ENCODE peak calls at places on chromosomes 5 and 9, in ten cellular contexts. J is IMR-90, E is neural progenitor cell, F is sigmoid colon, M is MM.1S, Z is astrocyte, K is HCT116, S is GM23338, L is fibroblast of lung, I is A549. X is an unnamed sample.

GRCh38 chr5:128844354-128844923 is 120.8 kb upstream of the SLC27A6 start:
- DNase-seq in I (peak; percentile 11), E (no peak), K (no peak), Z (peak; percentile 8), F (no peak), L (peak; percentile 58), M (peak; percentile 33), J (peak; percentile 28), S (peak; percentile 43), X (no peak)

GRCh38 chr9:94741856-94742255 is 15.4 kb downstream of the AOPEP start:
- DNase-seq in E (no peak), L (no peak), F (no peak), J (no peak), S (no peak), M (no peak), Z (no peak), I (no peak), K (no peak), X (no peak)

GRCh38 chr5:35785601-35786085 is 71.0 kb upstream of the IL7R start:
- DNase-seq in K (no peak), S (no peak), E (no peak), Z (no peak), J (no peak), F (no peak), M (no peak), L (no peak), I (no peak), X (no peak)

GRCh38 chr9:1050125-1050895 is at the start of gene DMRT2:
- DNase-seq in M (peak; percentile 97), J (peak; percentile 43), Z (peak; percentile 40), K (peak; percentile 0), S (peak; percentile 98), E (no peak), I (peak; percentile 81), L (peak; percentile 25), F (peak; percentile 89), X (peak; percentile 57)

GRCh38 chr5:2709996-2710689 is 41.3 kb downstream of the IRX2 start:
- DNase-seq in J (no peak), K (no peak), L (no peak), Z (no peak), E (no peak), I (no peak), M (no peak), S (no peak), F (peak; percentile 37), X (no peak)

GRCh38 chr5:118405650-118406061 is 582.7 kb downstream of the DTWD2 start:
- DNase-seq in J (no peak), L (peak; percentile 3), Z (no peak), M (no peak), I (no peak), F (no peak), E (peak; percentile 35), S (no peak), K (no peak), X (peak; percentile 76)

GRCh38 chr5:135451581-135452360 is at the start of gene TIFAB:
- DNase-seq in J (no peak), L (no peak), E (no peak), S (no peak), F (peak; percentile 36), I (no peak), Z (no peak), K (no peak), M (no peak), X (peak; percentile 24)

GRCh38 chr5:84821924-84822323 is 437.2 kb upstream of the EDIL3 start:
- DNase-seq in S (peak; percentile 52), E (peak; percentile 2), Z (no peak), L (no peak), M (no peak), I (no peak), F (no peak), J (no peak), K (no peak), X (no peak)

GRCh38 chr9:75372499-75373268 is 284.4 kb downstream of the OSTF1 start:
- DNase-seq in M (no peak), K (no peak), S (no peak), Z (no peak), F (no peak), L (no peak), E (no peak), I (no peak), J (no peak), X (no peak)

GRCh38 chr9:137797206-137798120 is 80.1 kb upstream of the CACNA1B start:
- DNase-seq in F (no peak), S (no peak), I (no peak), M (no peak), J (no peak), K (no peak), E (no peak), Z (no peak), L (no peak), X (no peak)

GRCh38 chr9:306907-307306 is 92.2 kb downstream of the DOCK8 start:
- DNase-seq in L (no peak), F (no peak), Z (no peak), K (no peak), E (peak; percentile 13), J (no peak), M (peak; percentile 37), I (no peak), S (peak; percentile 73), X (peak; percentile 71)

GRCh38 chr5:91229031-91229623 is 154.0 kb downstream of the ARRDC3 start:
- DNase-seq in E (no peak), I (no peak), J (peak; percentile 10), S (no peak), L (no peak), M (no peak), Z (no peak), F (no peak), K (no peak), X (no peak)

GRCh38 chr5:154346427-154346826 is 99.4 kb upstream of the SAP30L start:
- DNase-seq in F (no peak), E (no peak), L (no peak), S (no peak), J (no peak), I (no peak), M (no peak), Z (no peak), K (no peak), X (no peak)

GRCh38 chr5:126234563-126235195 is 188.5 kb upstream of the GRAMD2B start:
- DNase-seq in Z (peak; percentile 18), M (peak; percentile 71), J (peak; percentile 6), L (peak; percentile 40), I (peak; percentile 11), E (peak; percentile 71), F (no peak), K (peak; percentile 37), S (peak; percentile 78), X (peak; percentile 77)

GRCh38 chr5:124403281-124403680 is 343.2 kb downstream of the ZNF608 start:
- DNase-seq in K (peak; percentile 27), L (no peak), I (no peak), E (no peak), Z (no peak), M (no peak), J (no peak), F (no peak), S (no peak), X (no peak)

GRCh38 chr5:159610966-159611579 is 280.8 kb upstream of the IL12B start:
- DNase-seq in L (no peak), F (no peak), K (no peak), I (no peak), E (no peak), M (no peak), J (no peak), Z (no peak), S (no peak), X (no peak)

GRCh38 chr9:127539982-127540663 is 72.0 kb upstream of the STXBP1 start:
- DNase-seq in K (no peak), S (no peak), E (no peak), I (no peak), J (no peak), F (no peak), L (no peak), Z (no peak), M (no peak), X (no peak)

GRCh38 chr5:20636686-20637085 is 648.7 kb upstream of the CDH18 start:
- DNase-seq in F (no peak), S (no peak), E (no peak), J (no peak), L (no peak), I (no peak), K (no peak), M (no peak), Z (no peak), X (no peak)
- H3K4me3 ChIP-seq in F (no peak overlapping the region), S (no peak overlapping the region), E (no peak overlapping the region), J (no peak overlapping the region), L (no peak overlapping the region), I (no peak overlapping the region), K (no peak overlapping the region), M (no peak overlapping the region), Z (no peak overlapping the region), X (no peak overlapping the region)

GRCh38 chr5:12294151-12294550 is 389.9 kb upstream of the CTNND2 start:
- DNase-seq in F (no peak), K (no peak), M (no peak), L (no peak), I (no peak), J (no peak), Z (no peak), E (no peak), S (no peak), X (no peak)

GRCh38 chr5:12292610-12293204 is 388.5 kb upstream of the CTNND2 start:
- DNase-seq in K (no peak), I (no peak), M (peak; percentile 65), Z (peak; percentile 15), J (no peak), E (peak; percentile 70), S (peak; percentile 90), L (no peak), F (no peak), X (peak; percentile 52)
- TF ChIP-seq CTCF in K (no peak), I (no peak), M (peak; percentile 60), Z (peak; percentile 11), J (peak; percentile 8), E (peak; percentile 63), S (peak; percentile 70), L (no peak), F (no peak), X (peak; percentile 80)

DNA sequence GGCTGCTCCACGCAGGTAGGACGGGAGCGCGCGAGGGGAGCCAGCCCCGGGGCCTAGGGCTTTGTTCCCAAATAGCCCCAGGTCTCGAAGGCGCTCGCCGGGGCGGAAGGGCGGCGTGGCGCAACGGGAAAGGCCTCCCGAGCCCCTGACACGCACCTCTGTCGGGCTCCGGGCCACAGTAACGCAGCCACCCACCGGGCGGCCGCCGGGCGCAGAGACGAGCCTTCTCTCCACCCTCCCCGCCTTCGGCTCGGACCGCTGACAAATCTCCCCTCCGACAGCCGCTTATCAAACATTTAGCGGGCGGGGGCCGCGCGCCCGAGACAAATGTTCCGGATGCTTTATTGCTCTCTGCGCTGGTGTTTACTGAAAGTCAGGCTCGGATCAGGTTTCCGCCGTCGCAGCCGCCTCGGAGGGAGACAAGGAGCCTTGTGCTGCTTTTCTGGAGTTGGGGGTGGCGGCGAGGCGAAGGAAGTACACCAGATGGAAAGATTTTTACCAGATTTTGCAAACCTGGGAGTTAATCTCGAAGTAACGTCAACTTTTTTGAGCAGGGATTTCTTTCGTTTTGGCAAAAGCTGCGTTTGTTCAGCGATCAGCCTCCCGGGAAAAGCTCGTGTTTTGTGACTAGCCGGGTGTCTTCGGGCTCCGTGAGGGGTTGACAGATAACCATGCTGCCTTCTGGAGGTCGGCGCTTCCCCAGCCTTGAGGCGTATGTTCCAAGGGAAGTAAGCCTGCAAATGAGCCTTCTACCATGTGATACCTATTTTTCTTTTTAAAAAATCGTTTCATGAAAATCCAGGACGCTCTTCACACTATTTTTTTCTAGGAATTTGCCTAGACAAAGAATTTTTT is 956 bp downstream of the RGMB start:
- DNase-seq in Z (peak; percentile 62), K (no peak), M (peak; percentile 65), S (peak; percentile 85), E (peak; percentile 87), I (peak; percentile 38), F (peak; percentile 84), L (peak; percentile 79), J (peak; percentile 74), X (peak; percentile 85)
- H3K4me1 ChIP-seq in Z (peaks cover 13% of the 10 kb centered on the region), K (peaks cover 45% of the 10 kb centered on the region), M (peaks cover 19% of the 10 kb centered on the region), S (peaks cover 28% of the 10 kb centered on the region), E (peaks cover 40% of the 10 kb centered on the region), I (peaks cover 22% of the 10 kb centered on the region), F (peaks cover 40% of the 10 kb centered on the region), L (peaks cover 3% of the 10 kb centered on the region), J (peaks cover 3% of the 10 kb centered on the region), X (no peaks in the 10 kb centered on the region)

GRCh38 chr5:143398451-143399237 is 4.8 kb downstream of the NR3C1 start:
- DNase-seq in M (peak; percentile 23), L (peak; percentile 40), K (no peak), Z (no peak), S (no peak), E (no peak), I (no peak), F (no peak), J (peak; percentile 12), X (no peak)
- H3K4me3 ChIP-seq in M (peak overlapping the region; percentile 87), L (peak overlapping the region; percentile 93), K (no peak overlapping the region), Z (peak overlapping the region; percentile 41), S (no peak overlapping the region), E (no peak overlapping the region), I (peak overlapping the region; percentile 86), F (peak overlapping the region; percentile 88), J (peak overlapping the region; percentile 97), X (peak overlapping the region; percentile 79)

X was measured in endodermal cell.